ENCODE peak calls at places on chromosome 7, in five cellular contexts. M is psoas muscle, O is nephron progenitor cell, D is OCI-LY7, I is tibial artery. S is an unnamed sample.
A peak's percentile ranks its signal among the peaks of the same experiment; 100 is the strongest.

GRCh38 chr7:39404910-39405309 is 161.3 kb upstream of the YAE1 start:
- DNase-seq in M (no peak), O (no peak), D (no peak), I (no peak), S (no peak)

GRCh38 chr7:47552631-47553030 is 29.3 kb downstream of the TNS3 start:
- DNase-seq in M (no peak), O (no peak), D (no peak), I (no peak), S (no peak)

GRCh38 chr7:124029789-124030188 is 3.1 kb downstream of the TMEM229A start:
- DNase-seq in M (no peak), O (no peak), D (no peak), I (no peak), S (no peak)

GRCh38 chr7:67913604-67914003 is 917.0 kb downstream of the TYW1 start:
- DNase-seq in M (no peak), O (no peak), D (no peak), I (no peak), S (no peak)

GRCh38 chr7:5699951-5700384 is 81.5 kb downstream of the RNF216 start:
- DNase-seq in M (no peak), O (no peak), D (peak; percentile 25), I (no peak), S (no peak)

GRCh38 chr7:116455009-116455408 is 44.5 kb upstream of the CAV2 start:
- DNase-seq in M (no peak), O (no peak), D (no peak), I (no peak), S (no peak)

GRCh38 chr7:85405016-85405415 is 218.2 kb upstream of the SEMA3D start:
- DNase-seq in M (no peak), O (no peak), D (no peak), I (no peak), S (no peak)

GRCh38 chr7:139817249-139817648 is 11.8 kb upstream of the TBXAS1 start:
- DNase-seq in M (no peak), O (no peak), D (no peak), I (no peak), S (no peak)

GRCh38 chr7:98322331-98323260 is 41.1 kb downstream of the BRI3 start:
- DNase-seq in M (no peak), O (no peak), D (no peak), I (peak; percentile 50), S (no peak)

GRCh38 chr7:55194522-55194921 is 170.6 kb upstream of the LANCL2 start:
- DNase-seq in M (no peak), O (no peak), D (no peak), I (peak; percentile 51), S (no peak)

GRCh38 chr7:117478796-117479479 is 887 bp upstream of the CFTR start:
- DNase-seq in M (no peak), O (no peak), D (no peak), I (no peak), S (no peak)

GRCh38 chr7:80533287-80533686 is 21.4 kb upstream of the GNAT3 start:
- DNase-seq in M (no peak), O (no peak), D (no peak), I (no peak), S (no peak)

GRCh38 chr7:138000081-138000701 is 1.7 kb downstream of the CREB3L2 start:
- DNase-seq in M (peak; percentile 47), O (peak; percentile 64), D (peak; percentile 52), I (peak; percentile 88), S (no peak)

GRCh38 chr7:50304911-50305621 is 550 bp downstream of the IKZF1 start:
- DNase-seq in M (no peak), O (no peak), D (peak; percentile 84), I (no peak), S (no peak)

GRCh38 chr7:106017657-106018056 is 54.6 kb downstream of the CDHR3 start:
- DNase-seq in M (no peak), O (no peak), D (no peak), I (peak; percentile 5), S (no peak)

GRCh38 chr7:42234736-42235135 is 2.3 kb downstream of the GLI3 start:
- DNase-seq in M (no peak), O (no peak), D (no peak), I (no peak), S (no peak)

GRCh38 chr7:76512941-76513816 is 2.8 kb downstream of the UPK3B start:
- DNase-seq in M (peak; percentile 15), O (peak; percentile 48), D (no peak), I (peak; percentile 63), S (peak; percentile 45)

GRCh38 chr7:1073211-1073977 is 14.5 kb upstream of the GPER1 start:
- DNase-seq in M (no peak), O (peak; percentile 42), D (no peak), I (no peak), S (no peak)

GRCh38 chr7:2512179-2512644 is 7.4 kb upstream of the LFNG start:
- DNase-seq in M (no peak), O (no peak), D (peak; percentile 36), I (no peak), S (no peak)

GRCh38 chr7:45922810-45923209 is 1.7 kb upstream of the IGFBP3 start:
- DNase-seq in M (no peak), O (no peak), D (peak; percentile 8), I (no peak), S (no peak)

GRCh38 chr7:14836571-14837189 is 65.9 kb downstream of the DGKB start:
- DNase-seq in M (peak; percentile 54), O (peak; percentile 47), D (no peak), I (no peak), S (no peak)

GRCh38 chr7:44914992-44915607 is 29.8 kb upstream of the PURB start:
- DNase-seq in M (no peak), O (no peak), D (no peak), I (no peak), S (peak; percentile 71)

GRCh38 chr7:147296201-147296600 is 1179.6 kb downstream of the CNTNAP2 start:
- DNase-seq in M (no peak), O (no peak), D (no peak), I (no peak), S (no peak)

GRCh38 chr7:42914009-42914725 is 2.3 kb upstream of the C7orf25 start:
- DNase-seq in M (no peak), O (no peak), D (no peak), I (no peak), S (no peak)

GRCh38 chr7:87876759-87877234 is 504 bp downstream of the DBF4 start:
- DNase-seq in M (peak; percentile 52), O (peak; percentile 70), D (peak; percentile 72), I (peak; percentile 71), S (peak; percentile 48)

GRCh38 chr7:40658731-40659130 is 523.9 kb downstream of the SUGCT start:
- DNase-seq in M (no peak), O (no peak), D (no peak), I (no peak), S (no peak)

GRCh38 chr7:44097064-44097932 is 6.8 kb upstream of the AEBP1 start:
- DNase-seq in M (no peak), O (no peak), D (peak; percentile 98), I (no peak), S (no peak)

GRCh38 chr7:115662676-115663075 is 367.9 kb downstream of the TFEC start:
- DNase-seq in M (no peak), O (no peak), D (no peak), I (no peak), S (no peak)

GRCh38 chr7:40916811-40917210 is 782.0 kb downstream of the SUGCT start:
- DNase-seq in M (no peak), O (no peak), D (no peak), I (no peak), S (no peak)

GRCh38 chr7:157278791-157279678 is 57.8 kb upstream of the DNAJB6 start:
- DNase-seq in M (peak; percentile 75), O (no peak), D (no peak), I (no peak), S (no peak)

GRCh38 chr7:98990356-98990755 is 112.0 kb downstream of the TRRAP start:
- DNase-seq in M (no peak), O (no peak), D (no peak), I (peak; percentile 9), S (no peak)

GRCh38 chr7:96121752-96122151 is 200.1 kb downstream of the SLC25A13 start:
- DNase-seq in M (no peak), O (no peak), D (no peak), I (no peak), S (no peak)
- TF ChIP-seq CTCF in M (no peak), O (no peak), D (no peak), I (no peak), S (no peak)

GRCh38 chr7:144074374-144074773 is 4.8 kb downstream of the OR2A25 start:
- DNase-seq in M (no peak), O (no peak), D (no peak), I (no peak), S (no peak)

GRCh38 chr7:144069511-144069910 is at the start of gene OR2A25:
- DNase-seq in M (no peak), O (no peak), D (no peak), I (no peak), S (no peak)

DNA sequence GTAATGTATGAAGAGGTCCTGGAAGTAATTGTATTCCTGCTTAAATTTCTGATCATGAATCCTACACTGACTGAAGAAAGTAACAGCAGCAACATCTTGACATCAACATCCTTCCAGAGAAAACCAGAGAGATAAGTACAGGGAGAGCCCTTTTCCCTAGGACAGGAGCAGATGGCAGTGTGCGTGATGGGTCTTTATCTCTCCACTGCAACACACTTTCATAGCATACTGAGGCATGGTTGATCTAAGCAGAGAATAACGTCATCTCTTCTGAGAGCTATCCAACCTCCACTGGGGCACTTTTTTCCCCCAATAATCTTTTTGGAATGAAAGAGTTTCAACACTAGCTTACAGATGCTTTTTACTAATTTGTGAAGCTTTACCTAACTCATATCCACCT is 342 bp downstream of the OR2A25 start:
- DNase-seq in M (no peak), O (no peak), D (no peak), I (no peak), S (no peak)
- TF ChIP-seq CTCF in M (no peak), O (no peak), D (no peak), I (no peak), S (no peak)

DNA sequence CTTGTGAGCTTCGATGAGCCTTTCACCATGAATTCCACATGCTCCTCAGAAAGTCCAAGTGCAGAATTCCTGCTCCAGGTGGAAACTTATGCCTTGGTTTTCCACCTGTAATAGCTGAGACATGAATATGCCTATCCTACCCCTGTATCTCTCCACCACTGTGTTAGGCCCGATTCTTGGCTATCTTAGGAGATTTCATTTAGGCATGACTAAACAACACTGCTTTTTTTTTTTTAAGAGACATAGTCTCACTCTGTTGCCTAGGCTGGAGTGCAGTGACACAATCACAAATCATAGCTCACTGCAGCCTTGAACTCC is 57.2 kb downstream of the NCAPG2 start:
- DNase-seq in M (no peak), O (no peak), D (no peak), I (no peak), S (no peak)
- TF ChIP-seq CTCF in M (no peak), O (no peak), D (peak; percentile 21), I (no peak), S (peak; percentile 37)

GRCh38 chr7:21261627-21262564 is 166.0 kb upstream of the SP4 start:
- DNase-seq in M (peak; percentile 12), O (peak; percentile 53), D (peak; percentile 44), I (no peak), S (no peak)

GRCh38 chr7:21260939-21261338 is 166.9 kb upstream of the SP4 start:
- DNase-seq in M (no peak), O (no peak), D (no peak), I (no peak), S (no peak)

GRCh38 chr7:21251166-21251806 is 176.6 kb upstream of the SP4 start:
- DNase-seq in M (no peak), O (no peak), D (no peak), I (no peak), S (no peak)

GRCh38 chr7:21253740-21254687 is 173.9 kb upstream of the SP4 start:
- DNase-seq in M (no peak), O (peak; percentile 74), D (peak; percentile 21), I (no peak), S (no peak)

GRCh38 chr7:21256310-21256877 is 171.5 kb upstream of the SP4 start:
- DNase-seq in M (no peak), O (no peak), D (peak; percentile 45), I (no peak), S (no peak)
- TF ChIP-seq CTCF in M (peak; percentile 40), O (peak; percentile 57), D (peak; percentile 79), I (no peak), S (peak; percentile 55)

S was measured in CD14-positive monocyte.